ENCODE peak calls at places on chromosomes 5 and 9, in eight cellular contexts. M is Kasumi-1; H is GM23338; B is osteocyte; E is HEK293T; S is activated CD8-positive, alpha-beta memory T cell treated with anti-CD3 and anti-CD28 coated beads, Interleukin-2, amount 50 U/mL, for 4 hours; Z is hepatic stellate cell; W is fibroblast of pulmonary artery. X is an unnamed sample.

GRCh38 chr9:20376780-20377179 is 245.5 kb downstream of the MLLT3 start:
- DNase-seq in Z (no peak), B (no peak), E (no peak), M (no peak), S (no peak), W (no peak), H (no peak), X (no peak)

GRCh38 chr5:127802477-127802865 is 99.3 kb downstream of the CCDC192 start:
- DNase-seq in S (no peak), H (no peak), M (no peak), E (no peak), Z (peak; percentile 14), B (no peak), W (peak; percentile 31), X (no peak)

GRCh38 chr5:146447734-146448380 is 724 bp downstream of the TCERG1 start:
- DNase-seq in B (no peak), H (peak; percentile 25), Z (no peak), S (no peak), W (peak; percentile 28), E (no peak), M (peak; percentile 36), X (peak; percentile 36)

GRCh38 chr9:133368249-133368881 is 7.5 kb downstream of the SURF4 start:
- DNase-seq in Z (no peak), H (no peak), B (no peak), S (no peak), M (no peak), E (no peak), W (no peak), X (peak; percentile 30)

GRCh38 chr9:34984049-34984448 is 5.5 kb upstream of the DNAJB5 start:
- DNase-seq in Z (peak; percentile 21), H (peak; percentile 74), B (no peak), S (no peak), W (peak; percentile 55), M (peak; percentile 26), E (peak; percentile 32), X (peak; percentile 40)

GRCh38 chr5:76319673-76320072 is 83.4 kb upstream of the IQGAP2 start:
- DNase-seq in Z (no peak), B (no peak), H (no peak), S (no peak), M (peak; percentile 40), E (no peak), W (no peak), X (no peak)

GRCh38 chr9:70403166-70403565 is 11.3 kb downstream of the KLF9 start:
- DNase-seq in H (no peak), E (no peak), Z (no peak), W (no peak), B (peak; percentile 27), S (no peak), M (no peak), X (no peak)

GRCh38 chr5:140256726-140257125 is 46.2 kb downstream of the PFDN1 start:
- DNase-seq in M (no peak), H (no peak), Z (no peak), W (no peak), E (no peak), B (no peak), S (no peak), X (no peak)

GRCh38 chr5:159403906-159404641 is 73.8 kb upstream of the IL12B start:
- DNase-seq in E (no peak), W (no peak), H (no peak), S (no peak), B (no peak), Z (peak; percentile 14), M (no peak), X (no peak)

GRCh38 chr5:66515209-66515608 is 81.0 kb upstream of the MAST4 start:
- DNase-seq in H (no peak), M (no peak), E (no peak), W (no peak), B (no peak), Z (no peak), S (no peak), X (no peak)

GRCh38 chr5:145953202-145953601 is 16.8 kb downstream of the SH3RF2 start:
- DNase-seq in B (no peak), M (no peak), H (no peak), Z (no peak), E (no peak), S (no peak), W (no peak), X (no peak)

GRCh38 chr5:92403308-92403707 is 1020.2 kb upstream of the ARRDC3 start:
- DNase-seq in E (no peak), M (no peak), S (no peak), Z (no peak), B (no peak), W (no peak), H (no peak), X (no peak)

GRCh38 chr5:95390812-95391492 is at the start of gene FAM81B:
- DNase-seq in W (peak; percentile 38), H (no peak), B (no peak), M (no peak), S (no peak), E (no peak), Z (no peak), X (no peak)

GRCh38 chr9:4048441-4048840 is 251.4 kb downstream of the GLIS3 start:
- DNase-seq in H (peak; percentile 47), Z (peak; percentile 7), W (peak; percentile 68), M (peak; percentile 7), S (no peak), B (no peak), E (no peak), X (peak; percentile 65)

GRCh38 chr5:53642006-53642405 is 81.6 kb downstream of the NDUFS4 start:
- DNase-seq in W (peak; percentile 18), B (no peak), E (no peak), M (no peak), S (no peak), H (no peak), Z (no peak), X (peak; percentile 6)

GRCh38 chr5:67844937-67845336 is 370.6 kb upstream of the PIK3R1 start:
- DNase-seq in H (no peak), W (no peak), M (no peak), E (no peak), B (no peak), Z (no peak), S (no peak), X (no peak)

GRCh38 chr5:83711982-83712601 is 8.6 kb downstream of the HAPLN1 start:
- DNase-seq in Z (no peak), E (peak; percentile 30), B (no peak), M (no peak), W (peak; percentile 66), S (peak; percentile 17), H (peak; percentile 77), X (peak; percentile 54)

GRCh38 chr9:126112135-126112720 is 214.4 kb upstream of the MVB12B start:
- DNase-seq in M (no peak), S (no peak), E (no peak), Z (no peak), B (peak; percentile 54), H (no peak), W (no peak), X (no peak)

GRCh38 chr9:127137640-127138360 is 15.4 kb upstream of the ANGPTL2 start:
- DNase-seq in E (no peak), H (no peak), Z (no peak), W (no peak), M (no peak), B (peak; percentile 62), S (no peak), X (peak; percentile 15)

GRCh38 chr5:154141686-154142300 is 48.7 kb upstream of the GALNT10 start:
- DNase-seq in B (no peak), Z (no peak), S (no peak), W (no peak), E (peak; percentile 39), H (no peak), M (no peak), X (no peak)

GRCh38 chr5:142296914-142297417 is 27.9 kb downstream of the SPRY4 start:
- DNase-seq in H (no peak), W (peak; percentile 95), S (no peak), E (no peak), M (no peak), Z (peak; percentile 77), B (no peak), X (peak; percentile 79)

GRCh38 chr5:137098663-137099062 is 400.5 kb downstream of the SPOCK1 start:
- DNase-seq in H (no peak), B (no peak), W (no peak), E (no peak), S (no peak), M (no peak), Z (no peak), X (no peak)

GRCh38 chr9:89951671-89952070 is 346.9 kb downstream of the GADD45G start:
- DNase-seq in W (no peak), Z (peak; percentile 25), B (no peak), S (no peak), H (no peak), E (no peak), M (no peak), X (no peak)

GRCh38 chr9:12290166-12290869 is 402.9 kb upstream of the TYRP1 start:
- DNase-seq in Z (no peak), W (no peak), E (no peak), H (no peak), S (no peak), M (no peak), B (no peak), X (no peak)

GRCh38 chr5:1542755-1543154 is 19.0 kb upstream of the LPCAT1 start:
- DNase-seq in H (no peak), E (no peak), B (peak; percentile 21), Z (no peak), S (no peak), W (peak; percentile 97), M (peak; percentile 6), X (peak; percentile 51)

GRCh38 chr5:168165221-168165965 is 126.1 kb upstream of the WWC1 start:
- DNase-seq in M (no peak), W (no peak), Z (no peak), B (no peak), E (no peak), H (peak; percentile 77), S (no peak), X (peak; percentile 37)

GRCh38 chr5:1793301-1793740 is 6.3 kb downstream of the MRPL36 start:
- DNase-seq in M (peak; percentile 64), Z (no peak), E (no peak), H (no peak), W (peak; percentile 21), S (peak; percentile 40), B (no peak), X (peak; percentile 32)

GRCh38 chr5:172140866-172141265 is 47.2 kb downstream of the STK10 start:
- DNase-seq in M (no peak), Z (no peak), H (no peak), S (no peak), B (no peak), E (no peak), W (no peak), X (no peak)

GRCh38 chr9:17882801-17883200 is 303.9 kb downstream of the SH3GL2 start:
- DNase-seq in M (no peak), S (no peak), H (no peak), W (no peak), E (no peak), B (no peak), Z (no peak), X (no peak)